ENCODE peak calls at places on chromosomes 1 and 21, in six cellular contexts. One of them, this sample, is unnamed.

GRCh38 chr1:39238476-39238875 is 34.0 kb downstream of the MACF1 start:
- DNase-seq in astrocyte of the spinal cord: peak; percentile 78
- DNase-seq in H1: no peak
- DNase-seq in Calu3: no peak
- DNase-seq in fibroblast of mammary gland: peak; percentile 83
- DNase-seq in RWPE1: no peak
- DNase-seq in this sample: peak; percentile 88

GRCh38 chr1:36710901-36711300 is 228.2 kb upstream of the CSF3R start:
- DNase-seq in astrocyte of the spinal cord: no peak
- DNase-seq in H1: no peak
- DNase-seq in RWPE1: no peak
- DNase-seq in Calu3: no peak
- DNase-seq in fibroblast of mammary gland: no peak
- DNase-seq in this sample: no peak

GRCh38 chr1:27491748-27492700 is 2.1 kb upstream of the WASF2 start:
- DNase-seq in astrocyte of the spinal cord: peak; percentile 10
- DNase-seq in fibroblast of mammary gland: no peak
- DNase-seq in Calu3: no peak
- DNase-seq in H1: no peak
- DNase-seq in RWPE1: no peak
- DNase-seq in this sample: no peak

GRCh38 chr21:45502600-45502999 is 39.6 kb downstream of the SLC19A1 start:
- DNase-seq in H1: no peak
- DNase-seq in astrocyte of the spinal cord: no peak
- DNase-seq in RWPE1: no peak
- DNase-seq in fibroblast of mammary gland: no peak
- DNase-seq in Calu3: no peak
- DNase-seq in this sample: no peak

GRCh38 chr1:150579110-150579954 is at the start of gene MCL1:
- DNase-seq in H1: peak; percentile 82
- DNase-seq in Calu3: peak; percentile 95
- DNase-seq in fibroblast of mammary gland: peak; percentile 94
- DNase-seq in astrocyte of the spinal cord: peak; percentile 98
- DNase-seq in RWPE1: peak; percentile 90
- DNase-seq in this sample: peak; percentile 98

GRCh38 chr1:17520041-17520440 is 19.5 kb upstream of the ARHGEF10L start:
- DNase-seq in Calu3: peak; percentile 88
- DNase-seq in H1: no peak
- DNase-seq in RWPE1: peak; percentile 95
- DNase-seq in astrocyte of the spinal cord: no peak
- DNase-seq in fibroblast of mammary gland: no peak
- DNase-seq in this sample: no peak

GRCh38 chr1:85584264-85584781 is 3.8 kb downstream of the CCN1 start:
- DNase-seq in H1: no peak
- DNase-seq in fibroblast of mammary gland: peak; percentile 92
- DNase-seq in RWPE1: peak; percentile 67
- DNase-seq in Calu3: no peak
- DNase-seq in astrocyte of the spinal cord: peak; percentile 95
- DNase-seq in this sample: peak; percentile 93

GRCh38 chr1:18732686-18733085 is 102.0 kb downstream of the PAX7 start:
- DNase-seq in astrocyte of the spinal cord: no peak
- DNase-seq in Calu3: no peak
- DNase-seq in fibroblast of mammary gland: no peak
- DNase-seq in H1: no peak
- DNase-seq in RWPE1: no peak
- DNase-seq in this sample: no peak

GRCh38 chr1:92323473-92324453 is 24.9 kb downstream of the RPAP2 start:
- DNase-seq in Calu3: no peak
- DNase-seq in H1: no peak
- DNase-seq in fibroblast of mammary gland: no peak
- DNase-seq in astrocyte of the spinal cord: no peak
- DNase-seq in RWPE1: no peak
- DNase-seq in this sample: no peak

GRCh38 chr1:226365831-226366231 is 42.1 kb downstream of the PARP1 start:
- DNase-seq in astrocyte of the spinal cord: peak; percentile 78
- DNase-seq in RWPE1: no peak
- DNase-seq in Calu3: no peak
- DNase-seq in H1: no peak
- DNase-seq in fibroblast of mammary gland: peak; percentile 90
- DNase-seq in this sample: peak; percentile 35

GRCh38 chr1:201515895-201516294 is 9.0 kb upstream of the CSRP1 start:
- DNase-seq in fibroblast of mammary gland: no peak
- DNase-seq in H1: no peak
- DNase-seq in Calu3: no peak
- DNase-seq in RWPE1: no peak
- DNase-seq in astrocyte of the spinal cord: no peak
- DNase-seq in this sample: no peak

GRCh38 chr1:156160744-156161181 is 7.4 kb downstream of the SEMA4A start:
- DNase-seq in H1: no peak
- DNase-seq in astrocyte of the spinal cord: peak; percentile 74
- DNase-seq in RWPE1: no peak
- DNase-seq in Calu3: no peak
- DNase-seq in fibroblast of mammary gland: peak; percentile 58
- DNase-seq in this sample: peak; percentile 80

GRCh38 chr1:94579876-94580294 is 38.3 kb upstream of the F3 start:
- DNase-seq in H1: peak; percentile 41
- DNase-seq in fibroblast of mammary gland: peak; percentile 87
- DNase-seq in Calu3: peak; percentile 59
- DNase-seq in astrocyte of the spinal cord: peak; percentile 90
- DNase-seq in RWPE1: peak; percentile 90
- DNase-seq in this sample: peak; percentile 91

GRCh38 chr1:206633708-206634121 is 1.6 kb upstream of the DYRK3 start:
- DNase-seq in RWPE1: peak; percentile 94
- DNase-seq in fibroblast of mammary gland: peak; percentile 99
- DNase-seq in H1: no peak
- DNase-seq in Calu3: no peak
- DNase-seq in astrocyte of the spinal cord: peak; percentile 75
- DNase-seq in this sample: peak; percentile 88

GRCh38 chr1:28642847-28643635 is at the start of gene TAF12:
- DNase-seq in Calu3: peak; percentile 90
- DNase-seq in H1: peak; percentile 92
- DNase-seq in fibroblast of mammary gland: peak; percentile 92
- DNase-seq in astrocyte of the spinal cord: peak; percentile 97
- DNase-seq in RWPE1: peak; percentile 92
- DNase-seq in this sample: peak; percentile 97
- TF ChIP-seq CTCF in Calu3: peak; percentile 31
- TF ChIP-seq CTCF in H1: peak; percentile 52
- TF ChIP-seq CTCF in fibroblast of mammary gland: no peak
- TF ChIP-seq CTCF in astrocyte of the spinal cord: peak; percentile 25
- TF ChIP-seq CTCF in RWPE1: peak; percentile 51
- TF ChIP-seq CTCF in this sample: peak; percentile 31

GRCh38 chr1:87212431-87213125 is 116.1 kb upstream of the LMO4 start:
- DNase-seq in fibroblast of mammary gland: no peak
- DNase-seq in H1: no peak
- DNase-seq in RWPE1: no peak
- DNase-seq in astrocyte of the spinal cord: no peak
- DNase-seq in Calu3: no peak
- DNase-seq in this sample: no peak

GRCh38 chr1:87219141-87219540 is 109.5 kb upstream of the LMO4 start:
- DNase-seq in Calu3: no peak
- DNase-seq in astrocyte of the spinal cord: no peak
- DNase-seq in fibroblast of mammary gland: no peak
- DNase-seq in RWPE1: no peak
- DNase-seq in H1: no peak
- DNase-seq in this sample: no peak

GRCh38 chr1:87219626-87220025 is 109.1 kb upstream of the LMO4 start:
- DNase-seq in H1: no peak
- DNase-seq in RWPE1: no peak
- DNase-seq in fibroblast of mammary gland: peak; percentile 41
- DNase-seq in Calu3: no peak
- DNase-seq in astrocyte of the spinal cord: no peak
- DNase-seq in this sample: peak; percentile 51

GRCh38 chr1:87213126-87213496 is 115.6 kb upstream of the LMO4 start:
- DNase-seq in RWPE1: no peak
- DNase-seq in Calu3: no peak
- DNase-seq in fibroblast of mammary gland: peak; percentile 6
- DNase-seq in H1: no peak
- DNase-seq in astrocyte of the spinal cord: no peak
- DNase-seq in this sample: no peak

DNA sequence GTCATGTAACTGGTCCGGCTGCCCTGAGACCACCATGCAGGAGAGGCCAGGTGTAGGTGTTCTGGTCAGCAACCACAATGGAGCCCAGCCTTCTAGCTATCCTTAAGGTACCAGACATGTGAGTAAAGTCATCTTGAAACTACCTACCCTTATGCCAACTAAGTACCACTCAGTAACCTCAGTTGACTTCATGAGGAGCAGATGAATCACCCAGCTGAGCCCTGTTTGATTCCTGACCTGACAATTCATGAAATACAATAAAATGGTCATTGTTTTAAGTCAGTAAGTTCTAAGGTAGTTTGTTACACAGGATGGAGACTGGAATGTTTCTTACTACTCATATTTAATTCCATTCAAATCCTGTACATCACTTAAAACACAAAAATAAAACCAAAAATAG is 113.1 kb upstream of the LMO4 start:
- DNase-seq in H1: no peak
- DNase-seq in fibroblast of mammary gland: no peak
- DNase-seq in astrocyte of the spinal cord: no peak
- DNase-seq in RWPE1: no peak
- DNase-seq in Calu3: no peak
- DNase-seq in this sample: no peak
- TF ChIP-seq CTCF in H1: no peak
- TF ChIP-seq CTCF in fibroblast of mammary gland: no peak
- TF ChIP-seq CTCF in astrocyte of the spinal cord: no peak
- TF ChIP-seq CTCF in RWPE1: no peak
- TF ChIP-seq CTCF in Calu3: no peak
- TF ChIP-seq CTCF in this sample: no peak

GRCh38 chr1:174785506-174785905 is 214.2 kb upstream of the CACYBP start:
- DNase-seq in H1: no peak
- DNase-seq in Calu3: no peak
- DNase-seq in RWPE1: no peak
- DNase-seq in astrocyte of the spinal cord: no peak
- DNase-seq in fibroblast of mammary gland: no peak
- DNase-seq in this sample: no peak
- TF ChIP-seq CTCF in H1: no peak
- TF ChIP-seq CTCF in Calu3: no peak
- TF ChIP-seq CTCF in RWPE1: no peak
- TF ChIP-seq CTCF in astrocyte of the spinal cord: no peak
- TF ChIP-seq CTCF in fibroblast of mammary gland: no peak
- TF ChIP-seq CTCF in this sample: no peak

GRCh38 chr1:62962794-62963776 is 179.2 kb downstream of the ATG4C start:
- DNase-seq in fibroblast of mammary gland: peak; percentile 53
- DNase-seq in Calu3: peak; percentile 61
- DNase-seq in H1: peak; percentile 81
- DNase-seq in RWPE1: peak; percentile 11
- DNase-seq in astrocyte of the spinal cord: peak; percentile 39
- DNase-seq in this sample: peak; percentile 75
- TF ChIP-seq CTCF in fibroblast of mammary gland: peak; percentile 65
- TF ChIP-seq CTCF in Calu3: peak; percentile 56
- TF ChIP-seq CTCF in H1: peak; percentile 83
- TF ChIP-seq CTCF in RWPE1: no peak
- TF ChIP-seq CTCF in astrocyte of the spinal cord: peak; percentile 66
- TF ChIP-seq CTCF in this sample: peak; percentile 83

GRCh38 chr1:20589331-20590312 is 725 bp downstream of the CDA start:
- DNase-seq in fibroblast of mammary gland: peak; percentile 92
- DNase-seq in Calu3: no peak
- DNase-seq in RWPE1: no peak
- DNase-seq in astrocyte of the spinal cord: peak; percentile 57
- DNase-seq in H1: no peak
- DNase-seq in this sample: peak; percentile 70

GRCh38 chr1:20587639-20588017 is 1.3 kb upstream of the CDA start:
- DNase-seq in RWPE1: no peak
- DNase-seq in H1: no peak
- DNase-seq in astrocyte of the spinal cord: peak; percentile 17
- DNase-seq in Calu3: no peak
- DNase-seq in fibroblast of mammary gland: peak; percentile 87
- DNase-seq in this sample: peak; percentile 21

GRCh38 chr1:20584890-20585289 is 4.0 kb upstream of the CDA start:
- DNase-seq in astrocyte of the spinal cord: peak; percentile 37
- DNase-seq in fibroblast of mammary gland: peak; percentile 37
- DNase-seq in RWPE1: no peak
- DNase-seq in Calu3: no peak
- DNase-seq in H1: no peak
- DNase-seq in this sample: peak; percentile 30

GRCh38 chr1:20588634-20589225 is at the start of gene CDA:
- DNase-seq in RWPE1: peak; percentile 82
- DNase-seq in H1: no peak
- DNase-seq in Calu3: peak; percentile 58
- DNase-seq in astrocyte of the spinal cord: no peak
- DNase-seq in fibroblast of mammary gland: no peak
- DNase-seq in this sample: no peak

DNA sequence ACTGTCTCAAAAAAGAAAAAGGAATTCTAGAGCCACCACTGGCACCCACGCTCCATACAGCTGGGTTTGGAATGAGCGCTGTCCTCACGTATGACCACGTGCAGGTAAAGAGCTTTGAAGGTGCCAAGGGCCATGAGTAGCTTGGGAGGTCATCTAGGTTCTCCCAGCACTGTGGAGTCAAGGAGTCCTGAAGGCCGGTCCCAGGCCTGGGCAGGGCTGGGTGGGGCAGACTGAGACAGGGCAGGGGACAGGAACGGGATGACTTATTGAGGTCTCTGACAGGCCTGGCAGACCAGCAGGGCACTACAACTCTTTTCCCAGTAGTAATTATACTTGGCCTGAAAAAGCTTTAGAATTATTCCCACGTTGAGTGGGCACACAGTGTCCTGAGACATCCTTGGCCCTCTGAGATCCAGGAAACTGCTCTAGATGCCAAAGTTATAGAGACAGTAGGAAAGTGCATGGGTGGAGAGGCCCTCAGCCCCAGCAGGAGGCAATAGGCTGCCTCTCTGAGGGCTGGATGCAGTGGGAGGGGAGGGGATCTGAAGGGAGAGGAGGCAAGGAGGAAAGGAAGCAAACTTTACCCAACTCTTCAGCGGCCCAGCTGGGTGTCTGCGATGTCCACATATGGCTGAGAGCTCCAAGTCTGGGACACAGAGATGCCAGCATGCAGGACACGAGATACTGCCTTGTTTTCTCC is 1.8 kb upstream of the CDA start:
- DNase-seq in astrocyte of the spinal cord: no peak
- DNase-seq in fibroblast of mammary gland: peak; percentile 33
- DNase-seq in H1: no peak
- DNase-seq in RWPE1: no peak
- DNase-seq in Calu3: no peak
- DNase-seq in this sample: peak; percentile 30
- TF ChIP-seq CTCF in astrocyte of the spinal cord: no peak
- TF ChIP-seq CTCF in fibroblast of mammary gland: peak; percentile 23
- TF ChIP-seq CTCF in H1: no peak
- TF ChIP-seq CTCF in RWPE1: no peak
- TF ChIP-seq CTCF in Calu3: no peak
- TF ChIP-seq CTCF in this sample: peak; percentile 31

This sample was measured in choroid plexus epithelial cell.